ENCODE peak calls at places on chromosomes 5 and 9, in four cellular contexts. K, Q, H and J are unnamed samples.

GRCh38 chr5:160899735-160900134 is 47.7 kb upstream of the ATP10B start:
- DNase-seq in H (no peak), Q (no peak), K (no peak), J (no peak)

GRCh38 chr5:132417889-132418432 is 48.5 kb downstream of the SLC22A5 start:
- DNase-seq in Q (no peak), K (no peak), H (no peak), J (no peak)

GRCh38 chr9:122179690-122180074 is 20.0 kb downstream of the MORN5 start:
- DNase-seq in H (peak), Q (no peak), K (no peak), J (no peak)

GRCh38 chr9:91056917-91057316 is 255.3 kb downstream of the SYK start:
- DNase-seq in Q (no peak), H (peak), K (no peak), J (peak)

GRCh38 chr5:7705261-7705660 is 145.7 kb downstream of the CFAP90 start:
- DNase-seq in Q (no peak), K (no peak), H (no peak), J (no peak)

GRCh38 chr5:137091473-137091872 is 407.7 kb downstream of the SPOCK1 start:
- DNase-seq in K (no peak), Q (no peak), H (peak), J (no peak)

GRCh38 chr5:174610968-174611367 is 113.4 kb upstream of the MSX2 start:
- DNase-seq in H (peak), K (no peak), Q (no peak), J (peak)

GRCh38 chr9:114898741-114899140 is 31.6 kb downstream of the TNFSF8 start:
- DNase-seq in Q (no peak), K (peak), H (no peak), J (no peak)

GRCh38 chr5:132257131-132258101 is at the start of gene PDLIM4:
- DNase-seq in H (no peak), K (no peak), Q (peak), J (peak)

GRCh38 chr5:131810510-131811249 is 13.9 kb upstream of the FNIP1 start:
- DNase-seq in H (no peak), Q (no peak), K (no peak), J (peak)

GRCh38 chr9:110926828-110927227 is 111.4 kb downstream of the LPAR1 start:
- DNase-seq in Q (no peak), H (peak), K (no peak), J (no peak)

GRCh38 chr5:142034994-142035393 is 22.2 kb upstream of the GNPDA1 start:
- DNase-seq in Q (no peak), H (no peak), K (no peak), J (no peak)

GRCh38 chr9:37870799-37871176 is 33.1 kb downstream of the SLC25A51 start:
- DNase-seq in K (no peak), H (no peak), Q (no peak), J (no peak)

GRCh38 chr9:30815585-30815984 is 1568.9 kb upstream of the ACO1 start:
- DNase-seq in Q (no peak), H (no peak), K (no peak), J (no peak)

GRCh38 chr9:134644715-134645606 is 3.4 kb downstream of the COL5A1 start:
- DNase-seq in H (peak), Q (no peak), K (no peak), J (peak)

GRCh38 chr5:148972958-148973357 is 89.9 kb downstream of the SH3TC2 start:
- DNase-seq in K (no peak), H (peak), Q (no peak), J (peak)

GRCh38 chr9:80649001-80649420 is 1040.3 kb downstream of the TLE1 start:
- DNase-seq in K (no peak), H (peak), Q (no peak), J (peak)

GRCh38 chr9:87128008-87128623 is 180.8 kb upstream of the GAS1 start:
- DNase-seq in H (no peak), Q (no peak), K (no peak), J (no peak)

GRCh38 chr5:62431735-62432617 is 19.4 kb downstream of the IPO11 start:
- DNase-seq in K (no peak), Q (no peak), H (no peak), J (peak)

GRCh38 chr5:107900721-107901120 is 230.0 kb upstream of the EFNA5 start:
- DNase-seq in H (no peak), K (no peak), Q (no peak), J (no peak)

GRCh38 chr5:132961887-132962286 is 1.5 kb downstream of the AFF4 start:
- DNase-seq in Q (no peak), H (peak), K (no peak), J (peak)

GRCh38 chr5:34682926-34683623 is 26.9 kb downstream of the RAI14 start:
- DNase-seq in H (peak), Q (no peak), K (no peak), J (peak)

GRCh38 chr5:113283558-113283957 is 151.2 kb downstream of the TSSK1B start:
- DNase-seq in K (no peak), Q (no peak), H (no peak), J (no peak)

GRCh38 chr5:119287547-119288073 is 68.2 kb upstream of the TNFAIP8 start:
- DNase-seq in H (peak), Q (no peak), K (no peak), J (peak)

GRCh38 chr5:95923918-95924559 is 37.6 kb downstream of the ELL2 start:
- DNase-seq in Q (no peak), K (no peak), H (no peak), J (peak)

GRCh38 chr5:107670028-107670926 is 460 bp downstream of the EFNA5 start:
- DNase-seq in Q (peak), K (no peak), H (no peak), J (peak)

GRCh38 chr5:37841223-37841622 is 1.4 kb upstream of the GDNF start:
- DNase-seq in Q (no peak), H (peak), K (no peak), J (no peak)

GRCh38 chr9:84061613-84062205 is 81.1 kb downstream of the RMI1 start:
- DNase-seq in H (no peak), Q (no peak), K (no peak), J (no peak)

GRCh38 chr5:150000990-150001659 is 586 bp downstream of the HMGXB3 start:
- DNase-seq in Q (peak), H (peak), K (peak), J (peak)

GRCh38 chr5:61758711-61759110 is 426.7 kb downstream of the ZSWIM6 start:
- DNase-seq in H (no peak), K (no peak), Q (no peak), J (no peak)

GRCh38 chr9:130346431-130346830 is 80.9 kb downstream of the HMCN2 start:
- DNase-seq in Q (no peak), K (no peak), H (no peak), J (no peak)

GRCh38 chr5:146877178-146877681 is 1.3 kb downstream of the PPP2R2B start:
- DNase-seq in K (no peak), Q (no peak), H (no peak), J (no peak)

GRCh38 chr5:38830521-38831051 is 15.2 kb upstream of the OSMR start:
- DNase-seq in H (peak), K (no peak), Q (no peak), J (peak)

GRCh38 chr9:71506821-71507220 is 261.5 kb downstream of the CEMIP2 start:
- DNase-seq in K (no peak), H (peak), Q (no peak), J (peak)

GRCh38 chr9:72871685-72872084 is 81.2 kb downstream of the ALDH1A1 start:
- DNase-seq in Q (no peak), K (no peak), H (peak), J (peak)

GRCh38 chr9:130023994-130024596 is 18.9 kb downstream of the FNBP1 start:
- DNase-seq in H (no peak), Q (no peak), K (no peak), J (no peak)

GRCh38 chr9:126955806-126956205 is 41.2 kb downstream of the RALGPS1 start:
- DNase-seq in Q (no peak), K (no peak), H (no peak), J (no peak)

GRCh38 chr9:33443047-33443446 is 4.3 kb downstream of the AQP3 start:
- DNase-seq in K (no peak), Q (peak), H (peak), J (peak)

DNA sequence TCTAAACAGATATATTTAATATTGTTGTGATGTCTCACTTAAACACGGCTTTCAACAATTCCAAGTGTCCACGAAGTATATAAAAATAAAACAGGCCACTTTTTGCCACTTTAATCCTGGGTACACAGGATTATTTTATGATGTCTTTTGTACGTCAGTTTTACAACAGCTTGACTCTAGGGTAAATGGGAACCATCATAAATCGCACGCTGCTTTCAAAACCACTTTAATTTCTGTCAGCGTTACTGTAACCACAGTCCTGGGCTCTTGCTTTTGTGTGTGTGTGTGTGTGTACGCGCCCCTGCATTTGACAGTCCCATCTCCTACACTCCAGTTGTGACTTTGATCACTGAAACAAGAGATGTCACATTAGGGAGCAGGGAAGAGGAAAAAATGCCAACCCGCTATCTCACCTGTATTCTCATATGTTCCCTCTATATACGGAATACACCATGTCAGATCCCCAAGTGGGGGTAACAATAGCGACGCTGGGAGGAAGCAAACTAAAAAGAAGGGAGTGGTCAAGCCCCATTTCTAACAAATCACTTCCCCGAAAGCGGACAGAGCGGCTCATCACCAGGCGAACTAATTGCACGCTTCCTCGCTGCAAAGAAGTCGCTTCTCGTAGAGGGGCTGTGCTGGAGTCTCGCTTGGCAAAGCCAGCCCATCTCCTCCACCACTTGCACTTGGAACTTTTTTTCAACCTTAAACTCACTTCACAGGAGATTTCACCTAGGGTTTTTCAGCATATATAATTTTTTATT is 1.1 kb downstream of the BNC2 start:
- DNase-seq in Q (no peak), K (no peak), H (no peak), J (peak)
- H3K4me3 ChIP-seq in Q (peak), K (no peak), H (no peak), J (peak)

GRCh38 chr9:133485531-133486260 is 6.8 kb upstream of the SLC2A6 start:
- DNase-seq in K (no peak), H (no peak), Q (peak), J (no peak)
- TF ChIP-seq CTCF in K (no peak), H (no peak), Q (no peak), J (no peak)

DNA sequence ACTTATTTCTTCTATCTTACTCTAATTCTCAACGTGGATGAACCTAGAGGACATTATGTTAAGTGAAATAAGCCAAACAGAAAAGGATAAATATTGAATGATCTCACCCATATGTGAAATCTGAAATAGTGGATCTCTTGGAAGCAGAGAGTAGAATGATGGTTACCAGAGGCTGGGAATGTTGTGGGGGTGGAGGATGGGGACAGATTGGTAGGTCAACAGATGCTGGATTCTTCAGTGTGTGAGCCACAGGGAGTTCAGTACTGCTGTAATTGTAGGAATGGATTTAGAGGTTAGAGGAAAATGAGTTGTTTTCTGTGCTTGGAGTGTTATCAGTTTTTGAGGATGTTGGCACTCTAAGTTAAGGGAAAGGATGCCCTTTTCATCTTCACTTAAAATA is 190.6 kb downstream of the FBXL7 start:
- DNase-seq in H (no peak), Q (no peak), K (no peak), J (peak)
- H3K4me3 ChIP-seq in H (no peak), Q (no peak), K (no peak), J (no peak)

DNA sequence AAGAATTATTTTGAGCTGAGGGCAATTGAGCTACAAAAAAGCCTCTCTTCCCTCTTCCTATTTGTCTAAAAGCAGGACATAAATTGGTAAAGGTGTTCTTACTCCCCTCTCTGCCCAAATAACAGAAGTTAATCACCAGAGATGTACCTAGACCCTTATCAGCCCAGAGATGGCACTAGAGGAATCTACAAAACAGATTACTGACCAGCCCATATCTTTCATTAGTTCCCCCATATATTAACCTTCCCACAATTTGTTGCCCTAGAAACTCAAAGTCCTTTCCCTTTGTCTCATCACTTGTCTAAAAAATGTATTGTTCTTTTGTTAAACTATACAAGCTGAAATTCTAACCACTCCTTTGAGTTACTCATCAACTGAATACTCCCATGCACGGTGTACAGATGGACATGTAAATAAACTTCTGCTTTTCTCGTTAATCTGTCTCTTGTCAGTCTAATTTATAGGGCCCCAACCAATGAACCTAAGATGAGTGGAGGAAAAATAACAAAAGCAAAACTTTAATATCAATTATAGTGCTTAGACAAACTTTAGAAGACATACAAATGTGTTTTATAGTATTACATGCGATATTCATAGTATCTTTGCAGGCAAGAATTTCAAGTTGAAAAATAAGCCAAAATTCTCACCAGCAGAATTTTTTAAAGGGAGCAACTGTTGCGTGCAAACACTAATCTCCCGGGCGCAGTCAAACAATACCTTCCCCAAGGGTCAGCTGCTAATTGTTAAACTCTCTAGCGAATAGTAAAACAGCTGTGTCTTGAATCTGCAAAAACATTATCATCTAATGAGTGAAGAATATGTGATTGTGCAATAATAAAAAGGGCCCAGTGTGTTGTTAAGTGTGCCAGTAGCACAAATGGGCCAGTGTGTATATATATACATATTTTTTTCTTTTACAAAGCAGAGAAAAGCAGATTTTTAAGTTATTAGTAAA is 131.1 kb downstream of the CCDC192 start:
- DNase-seq in K (no peak), Q (no peak), H (no peak), J (no peak)
- TF ChIP-seq CTCF in K (no peak), Q (no peak), H (no peak), J (no peak)

GRCh38 chr5:157148734-157149615 is 6.3 kb upstream of the MED7 start:
- DNase-seq in H (peak), Q (no peak), K (peak), J (peak)
- H3K4me3 ChIP-seq in H (no peak), Q (no peak), K (no peak), J (no peak)